ENCODE peak calls at places on chromosomes 5 and 9, in eight cellular contexts. A, U, Q, D, N, M, W and G are unnamed samples. For H3K4me1, the result is how much of the 10 kb centered on the place peaks cover.

GRCh38 chr5:169301386-169301930 is 519 bp upstream of the SLIT3 start:
- DNase-seq in W (no peak), Q (peak), U (peak), N (no peak), M (no peak), D (no peak), A (peak), G (no peak)

GRCh38 chr5:96967400-96967799 is 31.5 kb downstream of the LNPEP start:
- DNase-seq in A (no peak), M (no peak), D (no peak), W (no peak), Q (no peak), U (no peak), N (no peak), G (no peak)

GRCh38 chr5:110025160-110025559 is 335.4 kb downstream of the MAN2A1 start:
- DNase-seq in W (no peak), U (no peak), D (no peak), N (no peak), M (no peak), A (no peak), Q (no peak), G (no peak)

GRCh38 chr5:116375926-116376325 is 198.7 kb downstream of the SEMA6A start:
- DNase-seq in N (no peak), D (no peak), W (no peak), M (no peak), Q (no peak), A (no peak), U (no peak), G (no peak)

GRCh38 chr9:134887686-134888602 is 7.3 kb downstream of the FCN2 start:
- DNase-seq in U (no peak), W (no peak), D (no peak), N (no peak), A (no peak), M (peak), Q (no peak), G (no peak)

GRCh38 chr5:174409070-174409469 is 315.3 kb upstream of the MSX2 start:
- DNase-seq in W (no peak), A (no peak), D (no peak), M (no peak), U (no peak), N (no peak), Q (no peak), G (no peak)

GRCh38 chr5:181243521-181244307 is at the start of gene RACK1:
- DNase-seq in U (peak), Q (peak), N (peak), A (peak), M (peak), W (peak), D (peak), G (peak)

GRCh38 chr9:129868571-129869486 is 33.6 kb downstream of the USP20 start:
- DNase-seq in D (peak), W (no peak), Q (no peak), M (peak), N (no peak), U (peak), A (no peak), G (no peak)

GRCh38 chr5:111227805-111228204 is 3.6 kb downstream of the CAMK4 start:
- DNase-seq in Q (no peak), N (no peak), M (no peak), W (no peak), U (no peak), D (peak), A (peak), G (no peak)

GRCh38 chr5:78776637-78777036 is 128.1 kb upstream of the LHFPL2 start:
- DNase-seq in M (no peak), D (no peak), U (no peak), Q (peak), W (no peak), N (no peak), A (no peak), G (no peak)

GRCh38 chr9:34716711-34717110 is 6.8 kb upstream of the CCL21 start:
- DNase-seq in D (no peak), M (no peak), U (no peak), A (no peak), W (no peak), Q (no peak), N (no peak), G (no peak)

GRCh38 chr9:95080961-95081658 is 236.4 kb downstream of the FANCC start:
- DNase-seq in Q (no peak), M (peak), A (no peak), U (no peak), W (no peak), D (no peak), N (no peak), G (no peak)

GRCh38 chr9:126228779-126229444 is 97.7 kb upstream of the MVB12B start:
- DNase-seq in A (peak), U (no peak), N (peak), D (peak), M (peak), Q (peak), W (peak), G (peak)

GRCh38 chr9:108953983-108954574 is 19.9 kb downstream of the ABITRAM start:
- DNase-seq in W (no peak), U (no peak), Q (peak), N (no peak), A (peak), D (no peak), M (no peak), G (no peak)

DNA sequence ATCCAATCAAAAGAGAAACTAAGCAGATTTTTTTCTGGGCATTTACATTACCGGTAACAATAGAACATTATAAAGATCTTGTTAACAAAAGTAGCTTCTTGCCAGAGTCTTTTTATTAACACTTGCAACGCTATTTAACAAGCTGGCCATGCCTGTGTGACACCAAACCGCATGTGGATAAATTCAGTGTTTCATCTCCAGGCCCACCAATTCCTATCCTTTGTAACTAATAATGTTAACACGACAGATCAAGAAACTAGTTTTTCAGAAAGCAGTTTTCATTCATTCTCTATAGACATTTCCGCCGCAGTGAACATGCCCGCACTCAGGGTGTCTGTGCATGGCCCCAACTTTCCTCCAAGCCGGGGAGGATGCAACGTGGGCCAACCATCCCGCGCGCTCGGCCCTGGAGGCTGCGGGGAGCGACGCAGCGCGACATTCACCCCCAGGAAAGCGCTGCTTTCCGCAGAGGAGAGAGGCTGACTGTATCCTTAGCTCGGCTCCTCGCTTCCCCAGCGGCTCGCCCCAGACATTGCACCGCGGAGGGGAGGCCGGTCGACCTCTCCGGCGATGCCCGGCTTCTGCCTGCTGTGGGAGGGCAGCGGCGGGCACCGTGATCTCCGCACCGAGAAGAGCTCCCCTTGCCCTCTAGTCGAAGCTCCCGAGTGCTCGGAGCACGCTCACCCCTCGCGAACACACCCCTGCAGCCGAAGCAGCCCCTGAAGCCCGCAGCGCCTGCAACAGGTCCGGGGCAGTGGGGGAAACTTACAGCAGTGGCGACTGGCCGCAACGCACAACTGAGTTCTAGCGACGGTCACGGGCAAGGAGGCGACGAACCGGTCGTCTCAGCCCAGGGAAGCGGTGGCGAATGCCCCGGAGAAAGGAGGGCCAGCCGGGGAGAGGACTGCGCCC is 734 bp downstream of the ENC1 start:
- DNase-seq in D (peak), N (peak), U (peak), W (peak), A (peak), Q (peak), M (peak), G (no peak)
- TF ChIP-seq CTCF in D (peak), N (no peak), U (peak), W (peak), A (peak), Q (no peak), M (no peak), G (no peak)

GRCh38 chr9:33306037-33306436 is 15.7 kb downstream of the NFX1 start:
- DNase-seq in W (no peak), Q (no peak), D (no peak), U (no peak), N (no peak), A (no peak), M (no peak), G (no peak)

GRCh38 chr9:33297455-33297854 is 7.1 kb downstream of the NFX1 start:
- DNase-seq in W (no peak), M (peak), D (peak), A (no peak), N (no peak), U (no peak), Q (no peak), G (peak)

GRCh38 chr9:33304367-33304766 is 14.1 kb downstream of the NFX1 start:
- DNase-seq in W (no peak), D (no peak), A (no peak), U (no peak), M (no peak), N (no peak), Q (no peak), G (no peak)

GRCh38 chr9:33295571-33295970 is 5.3 kb downstream of the NFX1 start:
- DNase-seq in A (no peak), Q (no peak), M (no peak), W (no peak), D (no peak), U (no peak), N (no peak), G (no peak)

DNA sequence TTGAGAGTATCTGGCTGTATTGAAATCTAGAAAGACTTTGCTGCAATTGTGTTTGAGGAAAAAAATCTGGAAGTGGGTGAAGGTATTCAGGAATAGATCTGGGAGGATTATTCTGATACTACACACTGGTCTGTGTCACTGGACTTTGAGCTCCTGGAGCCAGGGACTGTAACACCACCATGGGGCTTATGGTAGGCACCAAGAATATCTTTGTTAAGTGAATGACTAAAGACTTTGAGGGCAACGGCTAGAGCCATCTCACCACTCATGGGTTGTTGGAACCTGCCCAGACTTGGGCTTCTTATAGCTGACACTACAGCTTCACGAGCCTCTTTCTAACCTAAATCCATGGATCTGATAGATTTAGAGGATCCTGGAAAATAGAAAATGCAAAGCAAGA is 10.2 kb downstream of the NFX1 start:
- DNase-seq in W (no peak), M (no peak), U (no peak), N (no peak), Q (no peak), A (no peak), D (no peak), G (no peak)
- H3K4me1 ChIP-seq in W (under half), M (half or more), U (under half), N (under half), Q (under half), A (under half), D (under half), G (under half)

GRCh38 chr5:2872676-2873075 is 121.2 kb upstream of the IRX2 start:
- DNase-seq in W (peak), U (no peak), Q (no peak), M (no peak), D (no peak), A (no peak), N (no peak), G (no peak)
- TF ChIP-seq EP300 in W (no peak), U (no peak), Q (no peak), M (no peak), D (no peak), A (no peak), N (no peak), G (no peak)

DNA sequence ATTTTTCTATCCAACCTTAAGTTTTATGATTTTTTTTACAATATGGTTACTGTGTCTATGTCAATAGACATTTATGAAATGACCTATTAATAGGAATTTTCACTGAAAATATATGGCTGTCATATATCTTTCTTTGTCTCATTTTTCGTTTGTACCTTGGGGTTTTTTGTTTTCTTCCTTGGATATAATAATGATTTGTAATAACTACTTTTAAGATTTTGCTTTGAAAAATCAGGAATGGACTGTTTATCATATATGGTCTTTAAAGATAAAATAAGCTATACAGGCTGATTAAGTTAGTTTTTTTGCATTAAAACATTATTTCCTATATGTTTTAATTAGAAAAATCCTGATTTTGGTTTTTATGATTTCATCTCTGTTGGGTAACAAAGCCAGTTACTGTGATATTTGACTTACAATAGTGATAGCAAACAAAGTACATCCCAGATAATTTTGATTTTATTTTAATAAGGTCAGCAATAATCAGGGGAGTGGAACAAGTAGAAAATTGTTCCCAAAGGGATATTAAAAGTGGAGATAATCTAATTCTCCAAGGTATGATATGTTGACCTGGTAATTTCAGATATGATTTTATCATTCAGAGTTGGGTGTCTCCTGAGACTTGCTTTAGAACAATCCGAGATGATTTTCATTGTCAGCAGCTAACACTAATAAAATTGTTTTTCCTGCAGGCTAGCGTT is 10.3 kb downstream of the NR4A3 start:
- DNase-seq in Q (no peak), D (no peak), M (no peak), U (no peak), A (no peak), N (no peak), W (no peak), G (no peak)
- TF ChIP-seq CTCF in Q (no peak), D (no peak), M (no peak), U (no peak), A (no peak), N (no peak), W (no peak), G (no peak)

DNA sequence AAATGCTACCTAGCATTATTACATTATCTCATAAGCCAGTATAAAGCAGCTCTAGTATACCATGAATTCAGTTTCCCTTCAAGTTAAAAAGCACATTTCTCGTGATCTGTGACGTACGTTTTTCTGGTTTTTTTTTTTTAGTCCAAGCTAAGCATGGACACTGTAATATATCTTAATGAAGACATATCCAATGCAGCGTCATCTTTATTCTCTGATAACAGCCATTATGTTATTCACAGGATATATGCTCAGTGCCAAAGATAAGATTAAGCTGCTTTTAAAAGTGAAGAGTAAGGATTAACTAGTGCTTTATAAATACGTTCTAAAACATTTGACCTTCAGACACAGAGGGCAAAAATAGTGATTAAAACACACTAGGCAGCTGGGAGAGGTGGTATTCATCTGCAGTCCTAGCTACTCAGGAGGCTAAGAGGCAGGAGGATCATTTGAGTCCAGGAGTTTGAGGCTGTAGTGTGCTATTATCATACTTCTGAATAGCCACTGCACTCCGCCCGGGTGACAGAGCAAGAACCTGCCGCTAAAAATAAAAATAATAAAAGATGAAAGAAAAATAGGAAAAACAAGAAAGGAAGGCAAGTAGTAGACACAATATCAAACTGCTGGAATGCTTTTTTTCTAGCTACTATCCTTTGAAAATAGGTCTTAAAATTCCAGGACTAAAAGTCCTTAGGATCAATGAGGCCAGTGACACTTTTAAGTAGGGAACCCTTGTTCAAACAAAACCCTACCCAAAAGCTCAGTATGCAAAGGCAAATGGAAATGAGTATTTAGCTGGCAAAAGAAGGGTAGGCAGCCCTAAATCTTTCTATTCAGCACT is 7.7 kb downstream of the CSNK1A1 start:
- DNase-seq in A (no peak), W (no peak), M (no peak), Q (no peak), U (no peak), N (no peak), D (no peak), G (no peak)
- H3K4me1 ChIP-seq in A (under half), W (under half), M (half or more), Q (under half), U (half or more), N (under half), D (under half), G (half or more)